ENCODE peak calls at places on chromosomes 5 and 9, in eight cellular contexts. N, G, Z, J, O, Y, K and Q are unnamed samples. For H3K4me1, the result is how much of the 10 kb centered on the place peaks cover.

GRCh38 chr5:122377023-122377422 is 65.0 kb downstream of the SNCAIP start:
- DNase-seq in Z (no peak), J (no peak), K (no peak), O (no peak), N (no peak), Y (no peak), G (no peak), Q (no peak)

GRCh38 chr5:142769251-142769792 is 855 bp upstream of the ARHGAP26 start:
- DNase-seq in N (peak), J (peak), K (peak), G (no peak), O (no peak), Y (no peak), Z (no peak), Q (no peak)

GRCh38 chr5:102903074-102903871 is 148.2 kb downstream of the PAM start:
- DNase-seq in Y (no peak), N (no peak), J (no peak), K (no peak), G (no peak), O (no peak), Z (no peak), Q (no peak)

GRCh38 chr5:133321833-133322420 is 270.1 kb downstream of the HSPA4 start:
- DNase-seq in N (no peak), O (peak), G (no peak), Y (no peak), K (no peak), Z (no peak), J (no peak), Q (no peak)

GRCh38 chr5:90293931-90294330 is 115.6 kb downstream of the CETN3 start:
- DNase-seq in G (no peak), O (no peak), J (no peak), K (no peak), Y (no peak), Z (peak), N (no peak), Q (no peak)

GRCh38 chr5:135502836-135503520 is 32.8 kb downstream of the NEUROG1 start:
- DNase-seq in K (no peak), Y (no peak), Z (no peak), N (no peak), O (no peak), G (no peak), J (no peak), Q (no peak)

GRCh38 chr5:132215329-132215728 is 12.3 kb downstream of the P4HA2 start:
- DNase-seq in J (peak), N (peak), O (no peak), G (peak), K (peak), Y (peak), Z (peak), Q (peak)

GRCh38 chr5:155587458-155587857 is 573.9 kb downstream of the KIF4B start:
- DNase-seq in N (no peak), K (no peak), Z (no peak), J (peak), O (no peak), G (no peak), Y (no peak), Q (no peak)

GRCh38 chr9:98990181-98990870 is 46.6 kb downstream of the COL15A1 start:
- DNase-seq in Y (no peak), Z (no peak), J (no peak), N (no peak), G (no peak), O (no peak), K (no peak), Q (no peak)

GRCh38 chr9:105355810-105356209 is 92.0 kb upstream of the FSD1L start:
- DNase-seq in Z (peak), O (peak), Y (no peak), G (no peak), K (no peak), J (no peak), N (peak), Q (no peak)

GRCh38 chr5:151923865-151924264 is 786 bp downstream of the GLRA1 start:
- DNase-seq in O (no peak), Z (peak), J (peak), N (no peak), G (no peak), K (no peak), Y (no peak), Q (no peak)

GRCh38 chr5:167716376-167716775 is 575.1 kb upstream of the WWC1 start:
- DNase-seq in O (no peak), J (no peak), Y (no peak), Z (no peak), N (no peak), G (no peak), K (no peak), Q (no peak)

GRCh38 chr5:123610665-123611406 is 98.9 kb downstream of the CSNK1G3 start:
- DNase-seq in K (no peak), N (no peak), O (peak), J (peak), Y (no peak), G (no peak), Z (peak), Q (peak)

GRCh38 chr9:128999581-129000206 is 28.4 kb downstream of the SH3GLB2 start:
- DNase-seq in K (no peak), Y (no peak), J (no peak), O (no peak), Z (no peak), N (no peak), G (no peak), Q (no peak)

GRCh38 chr9:122819326-122819725 is 9.1 kb downstream of the PDCL start:
- DNase-seq in Y (no peak), K (no peak), G (no peak), N (no peak), J (no peak), O (no peak), Z (no peak), Q (no peak)

GRCh38 chr9:126443144-126443543 is 116.5 kb downstream of the MVB12B start:
- DNase-seq in G (no peak), Y (peak), K (no peak), O (no peak), J (no peak), Z (no peak), N (no peak), Q (no peak)

GRCh38 chr9:131288217-131288616 is 1.3 kb upstream of the PLPP7 start:
- DNase-seq in K (no peak), Y (no peak), G (no peak), J (no peak), N (no peak), Z (no peak), O (no peak), Q (no peak)

GRCh38 chr9:86594724-86595123 is 240.5 kb upstream of the TUT7 start:
- DNase-seq in O (no peak), Y (no peak), Z (no peak), J (no peak), N (no peak), G (no peak), K (no peak), Q (no peak)

GRCh38 chr5:179475211-179475840 is 75.0 kb upstream of the RUFY1 start:
- DNase-seq in J (no peak), G (no peak), Z (no peak), N (no peak), O (no peak), K (no peak), Y (no peak), Q (no peak)

GRCh38 chr9:105270711-105271110 is 26.3 kb downstream of the SLC44A1 start:
- DNase-seq in J (no peak), O (no peak), N (no peak), Y (no peak), K (no peak), Z (no peak), G (no peak), Q (no peak)

GRCh38 chr9:98958271-98958989 is 14.7 kb downstream of the COL15A1 start:
- DNase-seq in J (no peak), Z (no peak), G (no peak), Y (no peak), N (no peak), O (no peak), K (no peak), Q (no peak)

GRCh38 chr5:174317261-174317894 is 271.9 kb downstream of the NSG2 start:
- DNase-seq in Y (peak), Z (peak), K (peak), J (peak), G (no peak), N (no peak), O (no peak), Q (no peak)

GRCh38 chr5:138352722-138353549 is 451 bp downstream of the KDM3B start:
- DNase-seq in G (peak), Y (peak), K (peak), N (peak), Z (peak), O (no peak), J (peak), Q (peak)

GRCh38 chr9:133529874-133530273 is 4.6 kb upstream of the ADAMTSL2 start:
- DNase-seq in J (no peak), O (no peak), G (no peak), Z (no peak), N (no peak), Y (no peak), K (no peak), Q (no peak)
- H3K4me1 ChIP-seq in J (under half), O (under half), G (under half), Z (under half), N (under half), Y (under half), K (under half), Q (under half)

DNA sequence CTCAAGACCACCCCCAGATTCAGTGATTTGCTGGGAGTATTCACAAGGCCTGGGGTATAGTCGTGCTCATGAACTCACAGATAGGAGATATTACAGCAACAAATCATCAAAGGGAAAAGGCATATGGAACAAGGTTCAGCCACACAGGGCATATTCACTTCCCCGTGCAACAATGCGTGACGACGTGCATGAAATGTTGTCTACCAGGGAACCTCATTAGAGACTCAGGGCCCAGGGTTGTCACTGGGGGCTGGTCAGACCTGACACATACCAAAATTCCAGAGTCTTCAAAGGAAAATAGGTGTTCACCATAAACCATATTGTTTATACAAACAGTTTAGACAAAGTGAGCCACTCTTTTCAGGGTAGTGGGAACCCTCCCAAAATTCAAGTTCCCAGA is 212.4 kb downstream of the RFK start:
- DNase-seq in Z (no peak), N (no peak), G (no peak), Y (no peak), J (no peak), K (no peak), O (no peak), Q (no peak)
- TF ChIP-seq EP300 in Z (no peak), N (no peak), G (no peak), Y (no peak), J (no peak), K (no peak), O (no peak), Q (no peak)

GRCh38 chr5:154262376-154262775 is 71.8 kb downstream of the GALNT10 start:
- DNase-seq in Y (no peak), O (no peak), G (no peak), N (no peak), J (no peak), Z (no peak), K (no peak), Q (no peak)

GRCh38 chr5:154260860-154261235 is 70.3 kb downstream of the GALNT10 start:
- DNase-seq in K (no peak), N (no peak), Y (no peak), G (no peak), O (no peak), J (no peak), Z (no peak), Q (no peak)

GRCh38 chr5:154260224-154260859 is 69.8 kb downstream of the GALNT10 start:
- DNase-seq in Y (no peak), K (no peak), G (no peak), Z (no peak), J (no peak), N (no peak), O (no peak), Q (no peak)

GRCh38 chr5:154254886-154255285 is 64.4 kb downstream of the GALNT10 start:
- DNase-seq in J (no peak), Z (no peak), K (no peak), Y (no peak), G (no peak), O (no peak), N (no peak), Q (no peak)

GRCh38 chr5:154258531-154259217 is 68.1 kb downstream of the GALNT10 start:
- DNase-seq in K (no peak), O (no peak), J (no peak), N (no peak), Y (no peak), G (no peak), Z (no peak), Q (no peak)
- H3K4me1 ChIP-seq in K (under half), O (under half), J (under half), N (under half), Y (under half), G (under half), Z (under half), Q (under half)

DNA sequence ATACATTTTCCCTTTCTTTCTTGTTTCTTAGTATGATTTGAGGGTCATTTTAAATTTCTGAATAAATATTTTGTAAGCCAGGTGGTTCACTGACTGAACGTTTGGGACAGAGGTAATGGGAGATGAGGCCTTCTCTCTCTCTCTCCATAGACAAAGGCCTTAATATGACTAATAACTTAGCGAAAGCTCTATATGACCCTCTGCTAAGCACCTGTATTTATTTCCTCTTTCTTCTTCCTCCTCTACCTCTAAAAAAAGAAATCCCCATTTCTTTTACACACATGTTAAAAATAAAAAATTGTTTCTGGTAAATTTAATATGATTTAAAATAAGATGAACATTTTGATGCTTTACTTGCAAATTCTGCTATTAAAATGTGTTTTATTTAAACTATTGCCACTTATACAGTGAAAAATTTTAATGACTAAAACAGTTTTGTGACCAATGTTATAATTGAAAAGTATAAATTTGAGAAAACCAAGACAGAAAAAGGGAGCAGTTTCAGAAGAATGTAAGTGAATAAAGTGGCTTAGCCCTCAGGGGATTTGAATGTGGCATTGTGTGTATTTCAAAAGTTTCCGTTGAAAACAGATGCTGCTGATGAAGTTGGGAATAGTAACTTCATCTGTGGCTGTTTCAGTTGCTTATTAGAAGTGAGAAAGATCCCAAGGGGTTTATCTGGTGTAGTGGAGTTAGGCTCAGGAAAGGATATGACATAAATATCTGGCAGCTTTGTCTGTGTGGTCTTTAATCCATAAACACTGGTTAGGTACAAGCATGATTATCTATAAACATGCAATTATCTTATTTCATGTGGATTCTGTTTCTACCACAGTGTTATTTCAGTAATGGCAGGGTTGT is 128.6 kb upstream of the GRHPR start:
- DNase-seq in G (no peak), O (peak), N (no peak), K (no peak), Y (no peak), Z (no peak), J (peak), Q (no peak)
- TF ChIP-seq EP300 in G (no peak), O (peak), N (no peak), K (no peak), Y (no peak), Z (no peak), J (peak), Q (no peak)

GRCh38 chr5:150642567-150642927 is 2.1 kb downstream of the SYNPO start:
- DNase-seq in Z (peak), J (no peak), Y (peak), O (no peak), G (peak), K (peak), N (peak), Q (peak)

GRCh38 chr5:150642991-150643710 is 2.7 kb downstream of the SYNPO start:
- DNase-seq in N (no peak), O (no peak), J (no peak), K (no peak), Y (no peak), Z (no peak), G (no peak), Q (no peak)

GRCh38 chr5:150645070-150645700 is 4.7 kb downstream of the SYNPO start:
- DNase-seq in K (peak), N (no peak), Z (no peak), O (no peak), Y (peak), G (no peak), J (peak), Q (peak)

GRCh38 chr5:150644058-150644457 is 3.6 kb downstream of the SYNPO start:
- DNase-seq in J (no peak), N (no peak), Y (no peak), G (no peak), K (peak), Z (no peak), O (no peak), Q (no peak)

GRCh38 chr5:150644496-150644895 is 4.0 kb downstream of the SYNPO start:
- DNase-seq in K (no peak), O (no peak), N (no peak), J (peak), G (peak), Z (no peak), Y (no peak), Q (no peak)
- H3K4me1 ChIP-seq in K (half or more), O (under half), N (under half), J (half or more), G (half or more), Z (half or more), Y (half or more), Q (under half)

GRCh38 chr9:71483457-71483856 is 284.9 kb downstream of the CEMIP2 start:
- DNase-seq in Z (no peak), Y (no peak), K (no peak), G (no peak), J (no peak), N (no peak), O (no peak), Q (no peak)
- TF ChIP-seq EP300 in Z (no peak), Y (no peak), K (no peak), G (no peak), J (no peak), N (no peak), O (no peak), Q (no peak)

GRCh38 chr9:127565231-127565630 is 46.8 kb upstream of the STXBP1 start:
- DNase-seq in Y (no peak), O (no peak), J (no peak), G (no peak), N (no peak), K (no peak), Z (no peak), Q (no peak)

GRCh38 chr9:127561491-127562270 is 50.4 kb upstream of the STXBP1 start:
- DNase-seq in Y (peak), K (peak), J (no peak), N (peak), G (peak), Z (peak), O (no peak), Q (peak)

GRCh38 chr9:127563579-127563978 is 48.5 kb upstream of the STXBP1 start:
- DNase-seq in Y (no peak), G (no peak), O (no peak), J (no peak), Z (no peak), K (no peak), N (no peak), Q (no peak)

GRCh38 chr9:127562271-127562780 is 49.8 kb upstream of the STXBP1 start:
- DNase-seq in J (no peak), Z (no peak), Y (no peak), G (no peak), K (no peak), N (no peak), O (no peak), Q (no peak)

GRCh38 chr9:127562841-127563523 is 49.1 kb upstream of the STXBP1 start:
- DNase-seq in J (no peak), O (no peak), Y (no peak), K (peak), G (no peak), N (no peak), Z (peak), Q (no peak)
- H3K4me1 ChIP-seq in J (under half), O (under half), Y (half or more), K (under half), G (half or more), N (under half), Z (half or more), Q (half or more)

GRCh38 chr9:37301369-37302172 is 120.9 kb upstream of the GRHPR start:
- DNase-seq in G (no peak), K (no peak), J (no peak), Y (no peak), O (no peak), N (no peak), Z (no peak), Q (no peak)

GRCh38 chr9:37297592-37297991 is 124.9 kb upstream of the GRHPR start:
- DNase-seq in O (no peak), Z (no peak), J (no peak), G (no peak), N (no peak), K (no peak), Y (no peak), Q (no peak)

GRCh38 chr9:37295796-37296195 is 126.7 kb upstream of the GRHPR start:
- DNase-seq in G (no peak), J (no peak), N (no peak), O (no peak), Y (no peak), Z (no peak), K (no peak), Q (no peak)

GRCh38 chr9:37302277-37302676 is 120.2 kb upstream of the GRHPR start:
- DNase-seq in N (no peak), Y (no peak), J (no peak), G (no peak), Z (no peak), K (no peak), O (peak), Q (no peak)

GRCh38 chr9:37300620-37301368 is 121.7 kb upstream of the GRHPR start:
- DNase-seq in K (no peak), J (no peak), G (no peak), Z (no peak), Y (no peak), N (no peak), O (no peak), Q (no peak)
- TF ChIP-seq EP300 in K (no peak), J (no peak), G (no peak), Z (no peak), Y (no peak), N (no peak), O (no peak), Q (no peak)

DNA sequence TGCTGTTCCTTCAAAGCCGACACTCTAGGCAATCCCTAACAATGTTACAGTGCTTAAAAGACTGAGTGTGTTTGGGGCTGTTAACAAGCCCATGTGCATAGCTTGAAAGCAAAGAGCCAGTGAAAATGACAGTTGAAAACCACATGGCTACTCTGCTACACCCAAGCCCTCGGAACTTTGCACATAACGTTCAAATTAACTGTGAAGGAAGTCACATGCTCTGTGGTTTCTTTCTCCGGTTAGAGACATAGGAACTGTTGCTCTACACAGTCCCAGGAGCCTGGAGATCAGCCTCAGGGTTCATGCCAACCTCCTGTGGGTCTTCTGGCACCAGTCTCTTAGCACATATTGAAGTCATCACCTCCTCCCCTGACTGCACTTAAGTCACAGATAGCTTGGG is 51.1 kb downstream of the C9orf152 start:
- DNase-seq in Y (no peak), K (no peak), G (no peak), O (no peak), J (no peak), Z (no peak), N (peak), Q (peak)
- H3K4me1 ChIP-seq in Y (half or more), K (under half), G (half or more), O (half or more), J (under half), Z (under half), N (under half), Q (under half)